ENCODE peak calls at places on chromosome 15, in five cellular contexts. U is PC-3, J is tibial artery, X is amygdala, B is HuH-7.5. O is an unnamed sample.

GRCh38 chr15:84878504-84878903 is 6.0 kb upstream of the SLC28A1 start:
- DNase-seq in U (peak), J (no peak), X (no peak), B (peak), O (peak)

GRCh38 chr15:89999676-90000174 is 1.4 kb upstream of the ZNF710 start:
- DNase-seq in U (peak), J (no peak), X (peak), B (peak), O (peak)

GRCh38 chr15:59282515-59283337 is 76.1 kb downstream of the LDHAL6B start:
- DNase-seq in U (no peak), J (no peak), X (no peak), B (no peak), O (peak)

GRCh38 chr15:69609176-69609575 is 156.6 kb downstream of the RPLP1 start:
- DNase-seq in U (peak), J (no peak), X (no peak), B (no peak), O (no peak)

GRCh38 chr15:63296195-63296594 is 18.8 kb downstream of the APH1B start:
- DNase-seq in U (no peak), J (no peak), X (no peak), B (no peak), O (peak)

GRCh38 chr15:31801152-31801551 is 229.2 kb upstream of the CHRNA7 start:
- DNase-seq in U (peak), J (no peak), X (peak), B (no peak), O (no peak)

GRCh38 chr15:65824031-65824743 is 32.1 kb upstream of the DENND4A start:
- DNase-seq in U (peak), J (no peak), X (no peak), B (peak), O (peak)

GRCh38 chr15:85831415-85832113 is 36.8 kb upstream of the KLHL25 start:
- DNase-seq in U (peak), J (peak), X (peak), B (peak), O (peak)

GRCh38 chr15:59656935-59657634 is at the start of gene GTF2A2:
- DNase-seq in U (peak), J (peak), X (peak), B (peak), O (peak)

GRCh38 chr15:73965730-73966103 is 26.4 kb downstream of the STOML1 start:
- DNase-seq in U (peak), J (no peak), X (no peak), B (no peak), O (no peak)

GRCh38 chr15:52808441-52808840 is 18.3 kb upstream of the ONECUT1 start:
- DNase-seq in U (no peak), J (no peak), X (no peak), B (no peak), O (no peak)

GRCh38 chr15:39051931-39052705 is 487.5 kb upstream of the RASGRP1 start:
- DNase-seq in U (no peak), J (no peak), X (no peak), B (no peak), O (no peak)

GRCh38 chr15:45714501-45715488 is 80.0 kb downstream of the SQOR start:
- DNase-seq in U (peak), J (peak), X (peak), B (no peak), O (peak)

GRCh38 chr15:56608993-56609392 is 124.3 kb downstream of the ZNF280D start:
- DNase-seq in U (no peak), J (no peak), X (no peak), B (no peak), O (no peak)

GRCh38 chr15:47750030-47750739 is 32.9 kb downstream of the SEMA6D start:
- DNase-seq in U (peak), J (no peak), X (no peak), B (no peak), O (no peak)

GRCh38 chr15:73540161-73540560 is 93.0 kb downstream of the NPTN start:
- DNase-seq in U (peak), J (no peak), X (no peak), B (no peak), O (no peak)

GRCh38 chr15:66789029-66790025 is 87.3 kb downstream of the SMAD6 start:
- DNase-seq in U (peak), J (peak), X (no peak), B (peak), O (peak)

GRCh38 chr15:81419304-81419943 is 45.4 kb upstream of the TMC3 start:
- DNase-seq in U (peak), J (no peak), X (no peak), B (no peak), O (no peak)

GRCh38 chr15:100016632-100017031 is 283.4 kb upstream of the LYSMD4 start:
- DNase-seq in U (no peak), J (no peak), X (no peak), B (no peak), O (no peak)

GRCh38 chr15:90142216-90143175 is 40.2 kb upstream of the IDH2 start:
- DNase-seq in U (no peak), J (no peak), X (no peak), B (no peak), O (peak)

GRCh38 chr15:28098360-28098765 is 752 bp downstream of the OCA2 start:
- DNase-seq in U (no peak), J (no peak), X (no peak), B (no peak), O (no peak)

GRCh38 chr15:31571676-31572075 is 245.0 kb downstream of the KLF13 start:
- DNase-seq in U (peak), J (no peak), X (no peak), B (peak), O (peak)

GRCh38 chr15:94027571-94027970 is 203.8 kb upstream of the MCTP2 start:
- DNase-seq in U (no peak), J (no peak), X (no peak), B (no peak), O (no peak)

GRCh38 chr15:36185438-36185837 is 394.0 kb upstream of the CDIN1 start:
- DNase-seq in U (no peak), J (no peak), X (no peak), B (no peak), O (peak)

GRCh38 chr15:68055224-68055705 is 1.1 kb downstream of the PIAS1 start:
- DNase-seq in U (peak), J (no peak), X (peak), B (peak), O (peak)

GRCh38 chr15:29092376-29093064 is 177.1 kb downstream of the NSMCE3 start:
- DNase-seq in U (no peak), J (no peak), X (no peak), B (no peak), O (no peak)

GRCh38 chr15:96350884-96351639 is 20.6 kb downstream of the NR2F2 start:
- DNase-seq in U (no peak), J (no peak), X (no peak), B (no peak), O (no peak)

GRCh38 chr15:101043911-101044624 is 124.9 kb downstream of the LRRK1 start:
- DNase-seq in U (no peak), J (peak), X (no peak), B (no peak), O (no peak)

GRCh38 chr15:63494406-63494805 is 10.0 kb upstream of the USP3 start:
- DNase-seq in U (no peak), J (no peak), X (no peak), B (no peak), O (no peak)

GRCh38 chr15:66936115-66936863 is 129.1 kb upstream of the SMAD3 start:
- DNase-seq in U (no peak), J (peak), X (no peak), B (no peak), O (peak)

GRCh38 chr15:33547876-33548275 is 237.1 kb downstream of the RYR3 start:
- DNase-seq in U (peak), J (no peak), X (no peak), B (no peak), O (no peak)